ENCODE peak calls at places on chromosomes 6 and 20, in six cellular contexts. H is activated CD4-positive, alpha-beta T cell treated with anti-CD3 and anti-CD28 coated beads, Interleukin-2, amount 50 U/mL, for 24 hours; C is activated naive CD4-positive, alpha-beta T cell; M is GF-D8; B is C1 segment of cervical spinal cord; L is Calu3. I is an unnamed sample.
A peak's percentile ranks its signal among the peaks of the same experiment; 100 is the strongest.

GRCh38 chr20:32477594-32478512 is 107.3 kb downstream of the NOL4L start:
- DNase-seq in H (no peak), C (no peak), M (no peak), B (no peak), L (no peak), I (peak; percentile 19)

GRCh38 chr6:11251553-11252358 is 19.3 kb upstream of the NEDD9 start:
- DNase-seq in H (no peak), C (no peak), M (no peak), B (no peak), L (peak; percentile 60), I (peak; percentile 91)

GRCh38 chr6:119738425-119738824 is 388.9 kb upstream of the MAN1A1 start:
- DNase-seq in H (no peak), C (no peak), M (no peak), B (no peak), L (no peak), I (no peak)

GRCh38 chr20:37914672-37915433 is 11.9 kb downstream of the VSTM2L start:
- DNase-seq in H (no peak), C (peak; percentile 13), M (no peak), B (no peak), L (no peak), I (no peak)

GRCh38 chr6:43784049-43784855 is 14.2 kb downstream of the VEGFA start:
- DNase-seq in H (no peak), C (no peak), M (no peak), B (no peak), L (no peak), I (no peak)

GRCh38 chr6:81476881-81477280 is 275.6 kb downstream of the TENT5A start:
- DNase-seq in H (no peak), C (no peak), M (no peak), B (no peak), L (no peak), I (peak; percentile 77)

GRCh38 chr6:153038378-153038777 is 35.9 kb upstream of the MTRF1L start:
- DNase-seq in H (no peak), C (no peak), M (no peak), B (no peak), L (no peak), I (peak; percentile 15)

GRCh38 chr20:24257171-24257570 is 212.3 kb upstream of the SYNDIG1 start:
- DNase-seq in H (no peak), C (no peak), M (no peak), B (no peak), L (no peak), I (no peak)

GRCh38 chr6:136647363-136647763 is 97.1 kb upstream of the MAP7 start:
- DNase-seq in H (peak; percentile 6), C (no peak), M (no peak), B (no peak), L (no peak), I (peak; percentile 95)

GRCh38 chr6:152112503-152113261 is 305.2 kb downstream of the ESR1 start:
- DNase-seq in H (no peak), C (no peak), M (no peak), B (no peak), L (peak; percentile 62), I (no peak)

GRCh38 chr20:535958-536357 is 7.6 kb downstream of the CSNK2A1 start:
- DNase-seq in H (no peak), C (no peak), M (no peak), B (no peak), L (peak; percentile 24), I (no peak)

GRCh38 chr6:169851641-169852503 is 100.5 kb downstream of the ERMARD start:
- DNase-seq in H (no peak), C (no peak), M (no peak), B (no peak), L (no peak), I (peak; percentile 45)

GRCh38 chr20:11687546-11688292 is 230.0 kb upstream of the BTBD3 start:
- DNase-seq in H (no peak), C (no peak), M (no peak), B (no peak), L (peak; percentile 3), I (no peak)

GRCh38 chr20:10935658-10936057 is 261.9 kb upstream of the JAG1 start:
- DNase-seq in H (no peak), C (no peak), M (no peak), B (no peak), L (no peak), I (peak; percentile 51)

GRCh38 chr20:50110141-50111047 is 2.6 kb downstream of the UBE2V1 start:
- DNase-seq in H (no peak), C (no peak), M (peak; percentile 91), B (no peak), L (no peak), I (peak; percentile 55)

GRCh38 chr6:163438940-163439335 is 24.4 kb downstream of the QKI start:
- DNase-seq in H (no peak), C (no peak), M (no peak), B (no peak), L (peak; percentile 30), I (no peak)